ENCODE peak calls at places on chromosomes 5 and 9, in four cellular contexts. One of them, this sample, is unnamed.

GRCh38 chr5:113271015-113271414 is 163.8 kb downstream of the TSSK1B start:
- DNase-seq in stromal cell of bone marrow: no peak
- DNase-seq in M059J: no peak
- DNase-seq in left ventricle myocardium superior: no peak
- DNase-seq in this sample: no peak

GRCh38 chr5:17305964-17306725 is 88.7 kb downstream of the BASP1 start:
- DNase-seq in stromal cell of bone marrow: peak
- DNase-seq in M059J: peak
- DNase-seq in left ventricle myocardium superior: no peak
- DNase-seq in this sample: peak

GRCh38 chr5:158153508-158153907 is 294.6 kb upstream of the CLINT1 start:
- DNase-seq in stromal cell of bone marrow: no peak
- DNase-seq in M059J: no peak
- DNase-seq in left ventricle myocardium superior: no peak
- DNase-seq in this sample: no peak

GRCh38 chr9:482736-483135 is 268.1 kb downstream of the DOCK8 start:
- DNase-seq in stromal cell of bone marrow: no peak
- DNase-seq in M059J: no peak
- DNase-seq in left ventricle myocardium superior: no peak
- DNase-seq in this sample: no peak

GRCh38 chr5:147037517-147038205 is 159.1 kb upstream of the PPP2R2B start:
- DNase-seq in stromal cell of bone marrow: peak
- DNase-seq in M059J: peak
- DNase-seq in left ventricle myocardium superior: no peak
- DNase-seq in this sample: no peak

GRCh38 chr5:153770066-153770465 is 268.6 kb downstream of the FAM114A2 start:
- DNase-seq in stromal cell of bone marrow: no peak
- DNase-seq in M059J: no peak
- DNase-seq in left ventricle myocardium superior: no peak
- DNase-seq in this sample: no peak

GRCh38 chr5:112388010-112388553 is 31.0 kb downstream of the EPB41L4A start:
- DNase-seq in stromal cell of bone marrow: no peak
- DNase-seq in M059J: no peak
- DNase-seq in left ventricle myocardium superior: no peak
- DNase-seq in this sample: no peak

GRCh38 chr5:151742870-151743294 is 15.5 kb downstream of the ATOX1 start:
- DNase-seq in stromal cell of bone marrow: no peak
- DNase-seq in M059J: peak
- DNase-seq in left ventricle myocardium superior: peak
- DNase-seq in this sample: no peak

This sample was measured in kidney.